ENCODE peak calls at places on chromosomes 2 and 18, in nine cellular contexts. U is A172; Z is astrocyte of the hippocampus; I is CD8-positive, alpha-beta T cell; M is HS-5; R is IMR-90; T is lower leg skin; Y is activated CD4-positive, alpha-beta T cell treated with anti-CD3 and anti-CD28 coated beads, Interleukin-2, amount 50 U/mL, for 48 hours; H is SK-MEL-5. Q is an unnamed sample.

GRCh38 chr2:204628926-204629661 is 83.8 kb downstream of the PARD3B start:
- DNase-seq in U (no peak), Z (peak), I (no peak), M (no peak), R (peak), T (no peak), Y (no peak), H (no peak), Q (no peak)

GRCh38 chr2:83844490-83844889 is 614.6 kb downstream of the SUCLG1 start:
- DNase-seq in U (no peak), Z (no peak), I (no peak), M (no peak), R (no peak), T (no peak), Y (no peak), H (peak), Q (no peak)

GRCh38 chr18:27899893-27900292 is 277.0 kb downstream of the CDH2 start:
- DNase-seq in U (no peak), Z (no peak), I (no peak), M (no peak), R (no peak), T (no peak), Y (no peak), H (no peak), Q (no peak)

GRCh38 chr18:12651651-12652050 is 6.3 kb downstream of the SPIRE1 start:
- DNase-seq in U (no peak), Z (no peak), I (no peak), M (no peak), R (no peak), T (no peak), Y (no peak), H (peak), Q (no peak)

GRCh38 chr2:3628800-3629199 is 29.2 kb upstream of the ALLC start:
- DNase-seq in U (no peak), Z (no peak), I (peak), M (no peak), R (no peak), T (no peak), Y (no peak), H (peak), Q (no peak)

GRCh38 chr2:237669628-237670351 is 42.4 kb downstream of the LRRFIP1 start:
- DNase-seq in U (peak), Z (peak), I (no peak), M (peak), R (peak), T (peak), Y (no peak), H (no peak), Q (peak)

GRCh38 chr2:231431606-231432005 is 32.7 kb downstream of the NCL start:
- DNase-seq in U (no peak), Z (no peak), I (no peak), M (no peak), R (no peak), T (no peak), Y (no peak), H (no peak), Q (no peak)

GRCh38 chr18:70553961-70554325 is 265.1 kb downstream of the SOCS6 start:
- DNase-seq in U (no peak), Z (no peak), I (no peak), M (no peak), R (no peak), T (no peak), Y (no peak), H (no peak), Q (no peak)

GRCh38 chr2:102512161-102512560 is 39.1 kb downstream of the SLC9A4 start:
- DNase-seq in U (no peak), Z (no peak), I (no peak), M (no peak), R (no peak), T (no peak), Y (no peak), H (no peak), Q (no peak)

GRCh38 chr2:224086226-224086911 is 47.3 kb upstream of the SERPINE2 start:
- DNase-seq in U (peak), Z (peak), I (no peak), M (peak), R (peak), T (peak), Y (no peak), H (peak), Q (no peak)

GRCh38 chr2:161415041-161415440 is 1.1 kb upstream of the TBR1 start:
- DNase-seq in U (no peak), Z (no peak), I (no peak), M (no peak), R (no peak), T (no peak), Y (peak), H (no peak), Q (no peak)

GRCh38 chr2:173881886-173882285 is 83.3 kb downstream of the SP3 start:
- DNase-seq in U (peak), Z (no peak), I (no peak), M (no peak), R (peak), T (no peak), Y (no peak), H (no peak), Q (no peak)

GRCh38 chr2:218031771-218032257 is 29.0 kb upstream of the TNS1 start:
- DNase-seq in U (no peak), Z (no peak), I (no peak), M (no peak), R (no peak), T (no peak), Y (no peak), H (no peak), Q (no peak)

GRCh38 chr2:71934320-71934593 is 213.4 kb downstream of the CYP26B1 start:
- DNase-seq in U (no peak), Z (no peak), I (no peak), M (no peak), R (no peak), T (no peak), Y (no peak), H (no peak), Q (no peak)

GRCh38 chr18:75249192-75249551 is 38.6 kb downstream of the TSHZ1 start:
- DNase-seq in U (no peak), Z (no peak), I (no peak), M (no peak), R (no peak), T (no peak), Y (no peak), H (no peak), Q (no peak)

GRCh38 chr2:97891611-97892010 is 104.1 kb downstream of the TMEM131 start:
- DNase-seq in U (no peak), Z (no peak), I (no peak), M (no peak), R (no peak), T (no peak), Y (no peak), H (no peak), Q (no peak)

GRCh38 chr18:73784853-73785252 is 362.8 kb downstream of the FBXO15 start:
- DNase-seq in U (no peak), Z (no peak), I (no peak), M (no peak), R (no peak), T (no peak), Y (no peak), H (no peak), Q (no peak)